ENCODE peak calls at places on chromosomes 2 and 18, in ten cellular contexts. M is A549; W is Right ventricle myocardium inferior; G is heart left ventricle; V is activated T-cell treated with anti-CD3 and anti-CD28 coated beads, Interleukin-2, amount 50 U/mL, for 4 hours; J is natural killer cell; F is GM12878; A is left cardiac atrium; H is psoas muscle; T is Right ventricle myocardium superior. I is an unnamed sample.

GRCh38 chr18:13374468-13375301 is 156.1 kb downstream of the LDLRAD4 start:
- ATAC-seq in W (no peak), J (no peak), T (no peak), F (peak; percentile 33), G (no peak), V (peak; percentile 5), A (peak; percentile 38), H (no peak), M (peak; percentile 55), I (peak; percentile 13)

GRCh38 chr2:58762176-58762781 is 521.2 kb upstream of the FANCL start:
- ATAC-seq in A (peak; percentile 38), G (no peak), F (peak; percentile 87), V (no peak), T (peak; percentile 61), M (peak; percentile 93), W (no peak), J (peak; percentile 39), H (no peak), I (no peak)

GRCh38 chr2:159711562-159712193 is 628 bp upstream of the MARCHF7 start:
- ATAC-seq in M (no peak), F (no peak), J (no peak), A (no peak), G (no peak), H (no peak), W (no peak), T (peak; percentile 44), V (no peak), I (no peak)

GRCh38 chr2:216081487-216082387 is at the start of the genes PECR and TMEM169:
- ATAC-seq in V (peak; percentile 95), T (peak; percentile 99), J (peak; percentile 95), W (peak; percentile 99), F (peak; percentile 97), H (peak; percentile 96), M (peak; percentile 96), A (peak; percentile 99), G (peak; percentile 87), I (peak; percentile 97)

GRCh38 chr2:183665976-183666375 is 541.7 kb downstream of the NUP35 start:
- ATAC-seq in M (no peak), V (no peak), F (no peak), J (no peak), H (peak; percentile 40), T (no peak), W (no peak), A (no peak), G (no peak), I (no peak)

GRCh38 chr2:1784087-1784486 is 39.8 kb upstream of the PXDN start:
- ATAC-seq in M (no peak), F (no peak), A (no peak), H (no peak), V (no peak), W (no peak), G (no peak), T (no peak), J (peak; percentile 30), I (no peak)

GRCh38 chr2:64203131-64204005 is 59.1 kb upstream of the PELI1 start:
- ATAC-seq in F (peak; percentile 15), G (no peak), T (peak; percentile 32), W (no peak), H (no peak), J (no peak), M (no peak), V (peak; percentile 35), A (peak; percentile 4), I (peak; percentile 13)

GRCh38 chr2:198314559-198315153 is 510.3 kb downstream of the PLCL1 start:
- ATAC-seq in F (peak; percentile 63), W (no peak), T (peak; percentile 39), J (peak; percentile 35), A (no peak), M (peak; percentile 81), V (no peak), H (no peak), G (no peak), I (no peak)

GRCh38 chr2:43273477-43273876 is 47.1 kb upstream of the ZFP36L2 start:
- ATAC-seq in W (no peak), T (no peak), V (peak; percentile 72), M (no peak), H (no peak), G (no peak), A (no peak), J (no peak), F (peak; percentile 93), I (no peak)

GRCh38 chr2:201349601-201350000 is 7.5 kb downstream of the FLACC1 start:
- ATAC-seq in F (no peak), W (no peak), A (no peak), V (no peak), J (no peak), M (no peak), G (no peak), T (no peak), H (no peak), I (no peak)

GRCh38 chr2:197145471-197146056 is 165.0 kb downstream of the ANKRD44 start:
- ATAC-seq in F (peak; percentile 95), M (no peak), J (peak; percentile 65), T (peak; percentile 59), G (no peak), H (no peak), A (peak; percentile 38), V (peak; percentile 78), W (peak; percentile 60), I (no peak)

GRCh38 chr18:3192286-3192685 is 27.5 kb downstream of the MYOM1 start:
- ATAC-seq in J (no peak), V (no peak), M (no peak), T (no peak), A (no peak), F (no peak), W (no peak), H (no peak), G (no peak), I (no peak)

GRCh38 chr2:219495531-219496122 is 3.1 kb upstream of the GMPPA start:
- ATAC-seq in H (peak; percentile 44), A (peak; percentile 14), T (peak; percentile 13), J (peak; percentile 22), M (no peak), W (no peak), G (peak; percentile 27), V (no peak), F (peak; percentile 58), I (no peak)

GRCh38 chr2:98911376-98912154 is 24.5 kb downstream of the CRACDL start:
- ATAC-seq in V (peak; percentile 70), F (peak; percentile 51), H (no peak), G (no peak), W (no peak), M (no peak), A (no peak), J (peak; percentile 40), T (no peak), I (no peak)